ENCODE peak calls at places on chromosomes 16 and 17, in five cellular contexts. J, G, A, U and I are unnamed samples.
A peak's percentile ranks its signal among the peaks of the same experiment; 100 is the strongest.

GRCh38 chr17:14321476-14321949 is 20.6 kb downstream of the HS3ST3B1 start:
- DNase-seq in A (no peak), U (no peak), J (no peak), G (no peak), I (no peak)

GRCh38 chr17:42422958-42423712 is at the start of gene CAVIN1:
- DNase-seq in A (peak; percentile 100), U (peak; percentile 97), J (peak; percentile 99), G (peak; percentile 97), I (peak; percentile 91)

GRCh38 chr16:57194512-57194911 is 8.4 kb downstream of the RSPRY1 start:
- DNase-seq in J (no peak), A (no peak), U (no peak), G (peak; percentile 87), I (no peak)

GRCh38 chr17:51391992-51392654 is 131.8 kb downstream of the UTP18 start:
- DNase-seq in A (no peak), U (no peak), G (peak; percentile 28), J (no peak), I (no peak)

GRCh38 chr17:13003927-13004326 is 13.9 kb downstream of the ELAC2 start:
- DNase-seq in U (no peak), A (no peak), G (no peak), J (no peak), I (no peak)

GRCh38 chr16:24850289-24850931 is 4.6 kb downstream of the SLC5A11 start:
- DNase-seq in U (no peak), G (no peak), A (no peak), J (no peak), I (no peak)

GRCh38 chr17:43021739-43022512 is at the start of gene VAT1:
- DNase-seq in G (peak; percentile 83), J (peak; percentile 75), A (peak; percentile 86), U (peak; percentile 97), I (peak; percentile 82)

GRCh38 chr16:3838600-3839401 is 41.7 kb downstream of the CREBBP start:
- DNase-seq in G (no peak), J (no peak), A (no peak), U (no peak), I (no peak)

GRCh38 chr17:75839942-75840778 is 4.0 kb downstream of the UNC13D start:
- DNase-seq in J (no peak), A (no peak), G (no peak), U (peak; percentile 80), I (no peak)

GRCh38 chr17:64505320-64506200 is 529 bp downstream of the DDX5 start:
- DNase-seq in J (peak; percentile 84), G (peak; percentile 84), U (peak; percentile 96), A (peak; percentile 94), I (peak; percentile 93)

GRCh38 chr16:49342336-49343265 is 31.0 kb upstream of the C16orf78 start:
- DNase-seq in A (no peak), U (no peak), J (no peak), G (no peak), I (no peak)

GRCh38 chr16:11621539-11621919 is 34.8 kb upstream of the LITAF start:
- DNase-seq in G (no peak), A (no peak), J (no peak), U (no peak), I (no peak)

GRCh38 chr16:87086575-87086974 is 230.6 kb downstream of the C16orf95 start:
- DNase-seq in J (no peak), G (no peak), A (no peak), U (no peak), I (no peak)

GRCh38 chr17:20992987-20993862 is 49.6 kb downstream of the USP22 start:
- DNase-seq in J (peak; percentile 79), A (peak; percentile 60), G (peak; percentile 81), U (no peak), I (peak; percentile 73)

GRCh38 chr16:89919535-89920406 is 1.1 kb downstream of the MC1R start:
- DNase-seq in J (no peak), U (peak; percentile 85), G (no peak), A (no peak), I (no peak)

GRCh38 chr17:1635675-1636465 is 7.2 kb upstream of the SLC43A2 start:
- DNase-seq in U (no peak), G (no peak), J (no peak), A (no peak), I (no peak)

GRCh38 chr17:40101367-40102210 is 1.2 kb upstream of the NR1D1 start:
- DNase-seq in U (no peak), A (no peak), J (no peak), G (no peak), I (no peak)

GRCh38 chr17:64492481-64493109 is 4.3 kb downstream of the POLG2 start:
- DNase-seq in A (no peak), J (peak; percentile 36), U (no peak), G (peak; percentile 48), I (no peak)

GRCh38 chr17:1577186-1577585 is 14.6 kb upstream of the PITPNA start:
- DNase-seq in U (peak; percentile 90), G (peak; percentile 49), A (peak; percentile 86), J (no peak), I (peak; percentile 64)

GRCh38 chr17:29383687-29384086 is 6.5 kb upstream of the TAOK1 start:
- DNase-seq in A (no peak), G (no peak), U (no peak), J (no peak), I (no peak)

GRCh38 chr16:86995456-86995855 is 321.7 kb downstream of the C16orf95 start:
- DNase-seq in J (no peak), U (peak; percentile 41), A (no peak), G (no peak), I (no peak)

GRCh38 chr17:65177901-65178300 is 40.7 kb downstream of the RGS9 start:
- DNase-seq in J (no peak), G (no peak), U (no peak), A (no peak), I (no peak)

GRCh38 chr17:11404431-11404830 is 163.4 kb downstream of the SHISA6 start:
- DNase-seq in J (no peak), G (no peak), A (no peak), U (no peak), I (peak; percentile 21)

GRCh38 chr16:89346869-89347268 is 129.4 kb downstream of the ZNF778 start:
- DNase-seq in U (no peak), A (no peak), J (no peak), G (no peak), I (no peak)

GRCh38 chr17:48882272-48882671 is 10.3 kb upstream of the ATP5MC1 start:
- DNase-seq in A (no peak), U (no peak), G (no peak), J (no peak), I (no peak)

GRCh38 chr16:25066426-25066746 is 45.2 kb upstream of the LCMT1 start:
- DNase-seq in A (no peak), G (no peak), U (no peak), J (peak; percentile 19), I (no peak)

GRCh38 chr16:14658063-14658462 is 25.3 kb downstream of the BFAR start:
- DNase-seq in A (no peak), G (no peak), J (no peak), U (no peak), I (no peak)

GRCh38 chr16:57531635-57532220 is 4.6 kb downstream of the CCDC102A start:
- DNase-seq in A (no peak), U (no peak), G (no peak), J (no peak), I (peak; percentile 6)

GRCh38 chr17:6461792-6462524 is 17.7 kb downstream of the PIMREG start:
- DNase-seq in U (no peak), J (no peak), G (no peak), A (no peak), I (no peak)

GRCh38 chr17:31581022-31581483 is 189.6 kb downstream of the RAB11FIP4 start:
- DNase-seq in J (no peak), G (no peak), A (peak; percentile 81), U (peak; percentile 90), I (peak; percentile 73)

GRCh38 chr17:40534431-40535189 is 30.7 kb downstream of the CCR7 start:
- DNase-seq in J (no peak), G (peak; percentile 75), U (no peak), A (no peak), I (no peak)

GRCh38 chr16:3501783-3502400 is 1.1 kb downstream of the CLUAP1 start:
- DNase-seq in J (no peak), U (no peak), G (no peak), A (no peak), I (no peak)

GRCh38 chr16:50763211-50763610 is 21.3 kb downstream of the CYLD start:
- DNase-seq in A (no peak), G (no peak), J (no peak), U (no peak), I (no peak)

GRCh38 chr16:58195771-58196170 is 2.1 kb downstream of the CSNK2A2 start:
- DNase-seq in U (no peak), J (no peak), A (no peak), G (no peak), I (no peak)

GRCh38 chr16:86382067-86382773 is 128.1 kb upstream of the FOXF1 start:
- DNase-seq in J (no peak), U (peak; percentile 61), G (no peak), A (no peak), I (no peak)

GRCh38 chr16:9658586-9658985 is 523.6 kb downstream of the GRIN2A start:
- DNase-seq in J (no peak), U (no peak), G (no peak), A (no peak), I (no peak)
- TF ChIP-seq CTCF in J (no peak), U (no peak), G (no peak), A (no peak), I (no peak)

DNA sequence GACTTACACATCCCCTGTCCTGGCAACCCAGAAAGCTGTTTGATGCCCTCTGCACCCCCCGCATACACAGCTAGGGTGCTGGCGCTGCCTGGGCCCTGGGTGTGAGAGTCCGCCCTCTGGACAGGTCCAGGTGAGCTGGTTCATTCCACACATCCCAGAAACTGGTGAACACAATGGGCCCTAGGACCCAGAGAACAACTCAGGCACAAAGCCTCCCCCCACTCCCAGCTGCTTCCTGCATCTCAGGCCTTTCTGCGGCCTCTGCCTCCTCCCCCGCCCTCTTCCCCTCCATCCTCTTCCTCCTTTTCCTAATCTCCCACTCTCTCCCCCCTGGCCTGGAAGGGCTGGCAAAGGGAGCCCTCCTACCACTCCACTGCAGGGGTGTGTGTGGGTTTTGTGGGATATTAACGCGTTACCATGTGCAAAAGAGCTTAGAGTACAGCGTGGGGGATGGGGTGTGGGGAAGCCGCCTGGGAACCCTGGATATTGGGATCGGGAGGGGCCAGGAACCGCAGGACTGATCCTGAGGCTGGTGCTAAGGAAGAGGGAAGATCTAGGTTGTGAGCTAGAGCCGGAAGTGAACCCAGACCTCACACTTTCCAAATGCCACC is 1.6 kb upstream of the PPP1R9B start:
- DNase-seq in U (peak; percentile 82), G (peak; percentile 96), A (peak; percentile 90), J (peak; percentile 70), I (peak; percentile 88)
- H3K4me1 ChIP-seq in U (peaks cover 34% of the 10 kb centered on the region), G (peaks cover 41% of the 10 kb centered on the region), A (peaks cover 22% of the 10 kb centered on the region), J (peaks cover 87% of the 10 kb centered on the region), I (peaks cover 57% of the 10 kb centered on the region)

GRCh38 chr17:59106463-59107305 is at the start of gene TRIM37:
- DNase-seq in G (peak; percentile 100), J (peak; percentile 97), A (peak; percentile 96), U (peak; percentile 99), I (peak; percentile 99)
- TF ChIP-seq POLR2A in G (peak; percentile 68), J (peak; percentile 88), A (peak; percentile 81), U (peak; percentile 81), I (peak; percentile 86)

GRCh38 chr17:79840204-79840988 is 1.2 kb upstream of the CBX4 start:
- DNase-seq in U (peak; percentile 91), G (peak; percentile 54), A (no peak), J (no peak), I (peak; percentile 70)
- TF ChIP-seq CTCF in U (peak; percentile 9), G (peak; percentile 12), A (peak; percentile 12), J (no peak), I (no peak)

GRCh38 chr17:77462101-77462500 is 321.3 kb downstream of the SEC14L1 start:
- DNase-seq in A (no peak), J (no peak), U (peak; percentile 48), G (no peak), I (no peak)
- H3K4me1 ChIP-seq in A (peaks cover 19% of the 10 kb centered on the region), J (peaks cover 56% of the 10 kb centered on the region), U (peaks cover 64% of the 10 kb centered on the region), G (peaks cover 14% of the 10 kb centered on the region), I (peaks cover 42% of the 10 kb centered on the region)